ENCODE peak calls at places on chromosomes 6 and 20, in seven cellular contexts. T is ovary, C is tibial artery, R is heart right ventricle, J is K562, Z is psoas muscle, M is IMR-90. Q is an unnamed sample.

GRCh38 chr6:34189806-34190503 is 44.1 kb upstream of the GRM4 start:
- DNase-seq in T (no peak), C (no peak), R (no peak), J (peak), Z (no peak), M (no peak), Q (no peak)

GRCh38 chr6:45086685-45087084 is 241.4 kb upstream of the RUNX2 start:
- DNase-seq in T (no peak), C (no peak), R (no peak), J (no peak), Z (no peak), M (no peak), Q (no peak)

GRCh38 chr6:46491789-46492547 is 719 bp upstream of the RCAN2 start:
- DNase-seq in T (peak), C (peak), R (peak), J (peak), Z (peak), M (peak), Q (no peak)

GRCh38 chr6:111347589-111347988 is 135.4 kb downstream of the REV3L start:
- DNase-seq in T (no peak), C (no peak), R (no peak), J (no peak), Z (no peak), M (no peak), Q (no peak)

GRCh38 chr20:50111829-50112495 is 988 bp downstream of the UBE2V1 start:
- DNase-seq in T (no peak), C (no peak), R (no peak), J (no peak), Z (no peak), M (no peak), Q (no peak)

GRCh38 chr6:2855061-2855519 is 13.4 kb upstream of the SERPINB1 start:
- DNase-seq in T (no peak), C (no peak), R (no peak), J (no peak), Z (no peak), M (no peak), Q (no peak)

GRCh38 chr6:154909821-154910220 is 85.3 kb upstream of the TIAM2 start:
- DNase-seq in T (no peak), C (no peak), R (no peak), J (no peak), Z (no peak), M (peak), Q (no peak)

GRCh38 chr6:81894286-81894685 is 141.8 kb upstream of the TENT5A start:
- DNase-seq in T (no peak), C (no peak), R (peak), J (no peak), Z (no peak), M (peak), Q (no peak)

GRCh38 chr20:14544688-14545087 is 207.3 kb upstream of the FLRT3 start:
- DNase-seq in T (no peak), C (no peak), R (no peak), J (no peak), Z (no peak), M (no peak), Q (no peak)

GRCh38 chr6:74967821-74968220 is 238.0 kb downstream of the COL12A1 start:
- DNase-seq in T (no peak), C (no peak), R (no peak), J (no peak), Z (no peak), M (no peak), Q (no peak)

GRCh38 chr20:3843490-3843889 is 3.1 kb upstream of the MAVS start:
- DNase-seq in T (no peak), C (no peak), R (no peak), J (peak), Z (no peak), M (peak), Q (no peak)

GRCh38 chr20:51542894-51543788 is 622 bp upstream of the NFATC2 start:
- DNase-seq in T (no peak), C (no peak), R (no peak), J (no peak), Z (no peak), M (no peak), Q (no peak)

GRCh38 chr20:50242863-50243609 is 52.4 kb downstream of the CEBPB start:
- DNase-seq in T (no peak), C (no peak), R (no peak), J (no peak), Z (no peak), M (no peak), Q (no peak)

GRCh38 chr20:32396656-32397160 is 38.6 kb downstream of the ASXL1 start:
- DNase-seq in T (no peak), C (no peak), R (no peak), J (no peak), Z (no peak), M (peak), Q (no peak)

GRCh38 chr20:58092353-58092752 is 136.1 kb downstream of the ANKRD60 start:
- DNase-seq in T (no peak), C (no peak), R (no peak), J (no peak), Z (no peak), M (no peak), Q (no peak)

GRCh38 chr6:134539865-134540323 is 222.0 kb upstream of the SGK1 start:
- DNase-seq in T (no peak), C (no peak), R (peak), J (no peak), Z (no peak), M (no peak), Q (no peak)

GRCh38 chr20:53284141-53285055 is 309.2 kb downstream of the ZNF217 start:
- DNase-seq in T (no peak), C (no peak), R (no peak), J (no peak), Z (no peak), M (no peak), Q (no peak)

GRCh38 chr6:36113049-36113448 is 17.3 kb upstream of the MAPK13 start:
- DNase-seq in T (no peak), C (no peak), R (no peak), J (no peak), Z (no peak), M (no peak), Q (no peak)

GRCh38 chr6:26205161-26205624 is 118.0 kb downstream of the HFE start:
- DNase-seq in T (peak), C (peak), R (peak), J (peak), Z (peak), M (peak), Q (no peak)

GRCh38 chr20:34743039-34743438 is 38.9 kb downstream of the TP53INP2 start:
- DNase-seq in T (no peak), C (no peak), R (no peak), J (no peak), Z (no peak), M (no peak), Q (no peak)

GRCh38 chr20:13261460-13262301 is 40.6 kb downstream of the ISM1 start:
- DNase-seq in T (no peak), C (no peak), R (peak), J (peak), Z (peak), M (peak), Q (no peak)

GRCh38 chr20:38724603-38725457 is 544 bp downstream of the SLC32A1 start:
- DNase-seq in T (no peak), C (no peak), R (no peak), J (no peak), Z (no peak), M (no peak), Q (no peak)

GRCh38 chr6:44006123-44006871 is 121.0 kb downstream of the MRPL14 start:
- DNase-seq in T (no peak), C (peak), R (no peak), J (no peak), Z (no peak), M (peak), Q (no peak)

GRCh38 chr20:48972816-48973215 is 51.3 kb downstream of the ARFGEF2 start:
- DNase-seq in T (no peak), C (no peak), R (no peak), J (no peak), Z (no peak), M (no peak), Q (no peak)

GRCh38 chr6:148457843-148458159 is 115.2 kb downstream of the SASH1 start:
- DNase-seq in T (no peak), C (no peak), R (no peak), J (no peak), Z (no peak), M (no peak), Q (no peak)

GRCh38 chr6:11722805-11723631 is 55.6 kb downstream of the ADTRP start:
- DNase-seq in T (no peak), C (no peak), R (no peak), J (no peak), Z (no peak), M (no peak), Q (no peak)

GRCh38 chr6:125922322-125922860 is 34.2 kb upstream of the HINT3 start:
- DNase-seq in T (no peak), C (no peak), R (no peak), J (no peak), Z (no peak), M (no peak), Q (no peak)

GRCh38 chr6:108778421-108779186 is 69.6 kb upstream of the ARMC2 start:
- DNase-seq in T (no peak), C (no peak), R (no peak), J (no peak), Z (no peak), M (no peak), Q (no peak)

GRCh38 chr20:24698189-24698588 is 228.8 kb downstream of the SYNDIG1 start:
- DNase-seq in T (no peak), C (peak), R (no peak), J (no peak), Z (no peak), M (no peak), Q (no peak)

GRCh38 chr6:74979065-74979766 is 226.6 kb downstream of the COL12A1 start:
- DNase-seq in T (no peak), C (no peak), R (no peak), J (no peak), Z (no peak), M (no peak), Q (no peak)

GRCh38 chr6:155314773-155315515 is 660 bp upstream of the TFB1M start:
- DNase-seq in T (peak), C (peak), R (peak), J (peak), Z (peak), M (peak), Q (peak)

GRCh38 chr6:3037578-3038365 is 30.5 kb upstream of the RIPK1 start:
- DNase-seq in T (no peak), C (no peak), R (peak), J (no peak), Z (no peak), M (no peak), Q (no peak)

GRCh38 chr6:157022022-157022740 is 245.0 kb downstream of the ARID1B start:
- DNase-seq in T (peak), C (peak), R (peak), J (peak), Z (peak), M (peak), Q (peak)

GRCh38 chr6:71531006-71531405 is 242.4 kb downstream of the OGFRL1 start:
- DNase-seq in T (no peak), C (no peak), R (no peak), J (no peak), Z (no peak), M (peak), Q (no peak)

GRCh38 chr6:56490994-56491393 is 151.7 kb downstream of the DST start:
- DNase-seq in T (no peak), C (no peak), R (no peak), J (no peak), Z (no peak), M (peak), Q (no peak)

GRCh38 chr6:78911218-78911617 is 43.9 kb downstream of the IRAK1BP1 start:
- DNase-seq in T (no peak), C (no peak), R (no peak), J (no peak), Z (no peak), M (no peak), Q (no peak)

GRCh38 chr6:127458190-127458589 is 999 bp downstream of the KIAA0408 start:
- DNase-seq in T (no peak), C (no peak), R (no peak), J (no peak), Z (no peak), M (no peak), Q (peak)
- H3K4me3 ChIP-seq in T (no peak), C (peak), R (peak), J (no peak), Z (peak), M (no peak), Q (no peak)

GRCh38 chr20:62762376-62762775 is 33.9 kb upstream of the MRGBP start:
- DNase-seq in T (no peak), C (no peak), R (no peak), J (no peak), Z (no peak), M (no peak), Q (no peak)

GRCh38 chr20:62763404-62763803 is 32.9 kb upstream of the MRGBP start:
- DNase-seq in T (no peak), C (no peak), R (no peak), J (no peak), Z (peak), M (no peak), Q (no peak)

GRCh38 chr20:62761759-62762131 is 34.5 kb upstream of the MRGBP start:
- DNase-seq in T (no peak), C (no peak), R (no peak), J (no peak), Z (peak), M (no peak), Q (no peak)

GRCh38 chr20:62764156-62764935 is 31.9 kb upstream of the MRGBP start:
- DNase-seq in T (no peak), C (no peak), R (no peak), J (no peak), Z (peak), M (no peak), Q (no peak)

DNA sequence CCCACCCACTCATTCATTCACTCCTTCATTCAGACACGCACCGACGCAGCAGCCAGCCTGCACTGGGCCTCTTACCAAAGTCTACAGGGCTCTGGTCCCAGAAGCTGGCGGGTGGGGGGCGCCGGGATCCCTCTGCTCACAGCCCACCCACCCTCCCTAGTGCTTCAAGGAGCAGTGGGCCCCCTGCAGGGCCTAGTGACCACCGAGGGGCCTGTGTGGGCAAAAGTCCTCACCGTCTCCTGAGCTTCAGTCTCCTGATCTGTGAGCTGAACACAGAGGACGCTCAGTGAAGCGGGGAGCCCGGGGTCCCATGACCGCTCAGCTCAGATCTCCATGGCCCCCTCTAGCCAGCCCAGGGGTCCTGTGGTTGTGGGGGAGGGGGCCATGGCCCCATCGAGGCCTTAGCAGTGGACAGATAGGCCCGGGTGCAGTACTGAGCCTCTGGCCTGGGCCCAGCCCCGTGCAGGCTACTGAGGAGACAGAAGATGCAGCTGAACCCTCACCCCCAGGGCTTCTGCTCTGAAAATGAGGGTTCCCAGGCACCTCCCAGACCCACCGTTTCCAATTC is 33.4 kb upstream of the MRGBP start:
- DNase-seq in T (no peak), C (no peak), R (no peak), J (no peak), Z (peak), M (no peak), Q (no peak)
- TF ChIP-seq CTCF in T (no peak), C (no peak), R (no peak), J (no peak), Z (no peak), M (no peak), Q (no peak)

GRCh38 chr6:158860279-158860865 is 41.2 kb upstream of the EZR start:
- DNase-seq in T (no peak), C (no peak), R (no peak), J (no peak), Z (no peak), M (no peak), Q (no peak)
- H3K4me3 ChIP-seq in T (no peak), C (no peak), R (no peak), J (no peak), Z (no peak), M (no peak), Q (no peak)

DNA sequence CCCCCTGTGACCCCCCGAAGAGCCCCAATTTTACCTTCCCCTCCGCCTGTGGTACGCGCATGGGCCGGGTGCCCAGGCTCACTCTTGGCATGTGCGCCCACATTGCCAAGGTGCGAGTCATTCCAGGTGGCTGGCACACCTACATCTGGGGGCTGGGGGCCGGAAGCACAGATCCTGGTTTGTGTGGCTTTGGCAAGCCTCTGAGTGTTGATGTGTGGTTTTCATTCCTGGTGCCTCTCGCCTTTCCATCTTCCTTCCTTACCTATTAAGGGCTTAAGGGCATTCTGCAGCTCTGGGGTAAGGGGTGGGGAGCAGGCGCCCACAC is 380 bp upstream of the RNF39 start:
- DNase-seq in T (no peak), C (no peak), R (no peak), J (no peak), Z (no peak), M (no peak), Q (no peak)
- TF ChIP-seq CTCF in T (no peak), C (no peak), R (no peak), J (no peak), Z (no peak), M (no peak), Q (no peak)

GRCh38 chr6:116374586-116374985 is 3.8 kb downstream of the DSE start:
- DNase-seq in T (no peak), C (no peak), R (no peak), J (no peak), Z (no peak), M (no peak), Q (no peak)
- H3K4me3 ChIP-seq in T (no peak), C (no peak), R (no peak), J (no peak), Z (no peak), M (no peak), Q (no peak)

GRCh38 chr6:90610671-90611542 is 24.0 kb upstream of the MAP3K7 start:
- DNase-seq in T (peak), C (no peak), R (peak), J (peak), Z (peak), M (peak), Q (no peak)

GRCh38 chr6:90611543-90611864 is 24.6 kb upstream of the MAP3K7 start:
- DNase-seq in T (no peak), C (no peak), R (no peak), J (no peak), Z (no peak), M (no peak), Q (no peak)

GRCh38 chr6:90611996-90612690 is 25.3 kb upstream of the MAP3K7 start:
- DNase-seq in T (no peak), C (no peak), R (no peak), J (no peak), Z (no peak), M (no peak), Q (no peak)

GRCh38 chr6:90605749-90606344 is 19.0 kb upstream of the MAP3K7 start:
- DNase-seq in T (no peak), C (no peak), R (no peak), J (no peak), Z (no peak), M (no peak), Q (no peak)

DNA sequence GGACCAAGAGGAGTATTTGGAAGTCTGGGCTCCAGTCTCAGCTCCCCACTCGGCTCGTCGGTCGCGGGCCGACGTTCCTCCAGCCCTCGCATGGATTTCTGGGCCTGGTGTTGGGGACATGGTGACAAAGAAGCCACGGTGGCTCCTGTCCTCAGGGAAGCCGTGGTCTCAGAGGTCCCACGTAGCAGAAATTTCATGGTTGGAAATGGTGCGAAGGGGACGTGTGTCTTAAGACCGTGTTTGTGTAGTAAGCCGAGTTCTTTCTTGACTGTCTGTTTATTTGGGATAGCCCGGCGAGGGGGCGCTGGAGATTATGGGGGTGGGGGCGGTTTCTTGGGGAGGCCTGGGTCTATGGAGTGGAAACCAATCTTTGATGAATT is 23.4 kb upstream of the MAP3K7 start:
- DNase-seq in T (peak), C (no peak), R (no peak), J (no peak), Z (no peak), M (no peak), Q (no peak)
- TF ChIP-seq CTCF in T (no peak), C (no peak), R (no peak), J (no peak), Z (no peak), M (no peak), Q (no peak)

GRCh38 chr20:54476336-54476928 is 1.0 kb downstream of the DOK5 start:
- DNase-seq in T (no peak), C (no peak), R (peak), J (no peak), Z (no peak), M (no peak), Q (no peak)

GRCh38 chr20:54477134-54477533 is 1.7 kb downstream of the DOK5 start:
- DNase-seq in T (no peak), C (no peak), R (no peak), J (no peak), Z (no peak), M (no peak), Q (no peak)

GRCh38 chr20:54475334-54476287 is at the start of gene DOK5:
- DNase-seq in T (peak), C (no peak), R (peak), J (no peak), Z (peak), M (peak), Q (no peak)

GRCh38 chr20:54479138-54479906 is 3.9 kb downstream of the DOK5 start:
- DNase-seq in T (no peak), C (no peak), R (no peak), J (no peak), Z (no peak), M (peak), Q (no peak)

GRCh38 chr20:54477556-54477955 is 2.2 kb downstream of the DOK5 start:
- DNase-seq in T (no peak), C (no peak), R (no peak), J (no peak), Z (no peak), M (peak), Q (no peak)
- H3K4me3 ChIP-seq in T (no peak), C (no peak), R (peak), J (no peak), Z (peak), M (no peak), Q (no peak)

Q was measured in LNCaP clone FGC.